ENCODE peak calls at places on chromosomes 16 and 17, in four cellular contexts. J is left lung, K is RWPE1, G is neural progenitor cell. P is an unnamed sample.

GRCh38 chr17:6474906-6475305 is 30.7 kb downstream of the PIMREG start:
- DNase-seq in J (no peak), K (peak), G (no peak), P (no peak)

GRCh38 chr17:72952641-72953313 is 139.7 kb downstream of the SLC39A11 start:
- DNase-seq in J (no peak), K (no peak), G (no peak), P (no peak)

GRCh38 chr16:78242231-78242630 is 142.8 kb downstream of the WWOX start:
- DNase-seq in K (no peak), J (no peak), G (no peak), P (no peak)

GRCh38 chr17:48586355-48586924 is 3.6 kb downstream of the HOXB3 start:
- DNase-seq in J (no peak), G (no peak), K (no peak), P (no peak)

GRCh38 chr16:54957403-54957802 is 26.7 kb downstream of the IRX5 start:
- DNase-seq in K (peak), G (peak), J (no peak), P (no peak)

GRCh38 chr17:36859701-36860100 is 77.6 kb upstream of the LHX1 start:
- DNase-seq in K (no peak), G (no peak), J (no peak), P (no peak)

GRCh38 chr16:55021595-55022475 is 91.2 kb downstream of the IRX5 start:
- DNase-seq in J (no peak), G (peak), K (peak), P (no peak)

GRCh38 chr16:4183258-4184037 is 58.4 kb downstream of the SRL start:
- DNase-seq in J (peak), G (peak), K (peak), P (peak)

GRCh38 chr16:89017956-89018604 is 41.1 kb upstream of the CBFA2T3 start:
- DNase-seq in J (no peak), G (no peak), K (no peak), P (no peak)

GRCh38 chr17:65550075-65550635 is 11.3 kb downstream of the AXIN2 start:
- DNase-seq in K (no peak), G (peak), J (no peak), P (no peak)

GRCh38 chr17:81490599-81490992 is 22.0 kb downstream of the ACTG1 start:
- DNase-seq in J (no peak), G (no peak), K (no peak), P (no peak)

GRCh38 chr16:83577201-83577600 is 230.6 kb upstream of the HSBP1 start:
- DNase-seq in G (no peak), J (no peak), K (no peak), P (no peak)

GRCh38 chr16:69419956-69420355 is 4.5 kb upstream of the CYB5B start:
- DNase-seq in J (no peak), K (no peak), G (no peak), P (no peak)

GRCh38 chr16:57172891-57173290 is 12.9 kb downstream of the PSME3IP1 start:
- DNase-seq in K (no peak), G (no peak), J (no peak), P (no peak)

GRCh38 chr17:82313195-82314011 is 4.0 kb downstream of the CD7 start:
- DNase-seq in K (no peak), G (no peak), J (no peak), P (no peak)

GRCh38 chr16:67277294-67277998 is 1.9 kb upstream of the PLEKHG4 start:
- DNase-seq in J (peak), G (no peak), K (peak), P (no peak)

GRCh38 chr16:50196736-50197135 is 43.6 kb downstream of the TENT4B start:
- DNase-seq in G (no peak), J (no peak), K (no peak), P (no peak)

GRCh38 chr17:66900126-66901010 is 64.1 kb upstream of the CACNG4 start:
- DNase-seq in G (no peak), K (peak), J (no peak), P (no peak)

GRCh38 chr17:40303706-40304450 is 5.1 kb upstream of the RARA start:
- DNase-seq in K (no peak), G (no peak), J (no peak), P (no peak)

GRCh38 chr17:40071720-40072480 is 9.1 kb downstream of the THRA start:
- DNase-seq in K (no peak), G (no peak), J (peak), P (no peak)

GRCh38 chr17:19724501-19725420 is 8.4 kb upstream of the SLC47A2 start:
- DNase-seq in K (peak), J (peak), G (no peak), P (peak)

GRCh38 chr16:80682435-80683070 is 121.8 kb downstream of the CDYL2 start:
- DNase-seq in G (no peak), J (no peak), K (no peak), P (no peak)

GRCh38 chr16:50469121-50469743 is 79.0 kb upstream of the NKD1 start:
- DNase-seq in K (no peak), G (no peak), J (no peak), P (no peak)

GRCh38 chr17:41067281-41067680 is 1.6 kb upstream of the KRTAP2-4 start:
- DNase-seq in K (no peak), G (no peak), J (no peak), P (no peak)

GRCh38 chr17:80910043-80910442 is 81.6 kb upstream of the CHMP6 start:
- DNase-seq in G (no peak), K (no peak), J (peak), P (no peak)

GRCh38 chr16:19831678-19832077 is 53.0 kb downstream of the GPRC5B start:
- DNase-seq in J (no peak), G (no peak), K (peak), P (no peak)

GRCh38 chr17:45149669-45150603 is 1.7 kb downstream of the HEXIM1 start:
- DNase-seq in J (peak), K (no peak), G (peak), P (no peak)

GRCh38 chr16:66539628-66540469 is 10.1 kb downstream of the TK2 start:
- DNase-seq in K (no peak), G (no peak), J (no peak), P (no peak)

GRCh38 chr16:69621225-69621624 is 55.5 kb downstream of the NFAT5 start:
- DNase-seq in J (no peak), G (no peak), K (no peak), P (no peak)

GRCh38 chr16:9199751-9200150 is 108.3 kb downstream of the HAPSTR1 start:
- DNase-seq in K (no peak), G (no peak), J (no peak), P (no peak)

GRCh38 chr16:11240636-11241473 is 15.1 kb downstream of the SOCS1 start:
- DNase-seq in G (no peak), J (no peak), K (no peak), P (no peak)

GRCh38 chr17:82536220-82537201 is 17.0 kb downstream of the FOXK2 start:
- DNase-seq in G (no peak), J (peak), K (no peak), P (no peak)

GRCh38 chr16:23257682-23258081 is 44.4 kb upstream of the SCNN1B start:
- DNase-seq in K (peak), J (no peak), G (no peak), P (no peak)

GRCh38 chr16:1668612-1669319 is 9.3 kb upstream of the JPT2 start:
- DNase-seq in J (no peak), G (no peak), K (no peak), P (no peak)
- TF ChIP-seq CTCF in J (no peak), G (no peak), K (no peak), P (no peak)

GRCh38 chr17:50603340-50603739 is 31.3 kb upstream of the ABCC3 start:
- DNase-seq in J (no peak), K (no peak), G (peak), P (no peak)
- TF ChIP-seq CTCF in J (no peak), K (no peak), G (peak), P (no peak)

DNA sequence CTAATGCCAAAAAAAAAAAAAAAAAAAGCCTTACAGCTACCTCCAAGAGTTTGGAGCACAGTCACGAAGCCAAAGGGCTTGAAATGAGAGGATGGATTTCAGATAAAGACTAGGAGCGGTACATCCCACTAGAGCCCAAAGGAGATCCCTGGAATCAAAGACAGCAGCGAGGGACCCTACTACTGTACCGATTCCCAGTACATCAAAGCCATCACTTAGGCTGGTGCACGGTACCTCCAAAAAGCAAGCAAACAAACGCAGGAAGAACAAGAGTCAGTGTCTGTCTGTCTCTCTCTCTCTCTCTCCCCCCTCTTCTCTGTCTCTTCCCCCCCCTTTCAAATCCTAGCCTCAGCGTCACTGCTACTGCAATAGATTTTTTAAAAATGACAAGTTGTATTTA is 12.3 kb upstream of the ZFHX3 start:
- DNase-seq in G (no peak), J (no peak), K (no peak), P (no peak)
- TF ChIP-seq CTCF in G (no peak), J (no peak), K (no peak), P (no peak)

DNA sequence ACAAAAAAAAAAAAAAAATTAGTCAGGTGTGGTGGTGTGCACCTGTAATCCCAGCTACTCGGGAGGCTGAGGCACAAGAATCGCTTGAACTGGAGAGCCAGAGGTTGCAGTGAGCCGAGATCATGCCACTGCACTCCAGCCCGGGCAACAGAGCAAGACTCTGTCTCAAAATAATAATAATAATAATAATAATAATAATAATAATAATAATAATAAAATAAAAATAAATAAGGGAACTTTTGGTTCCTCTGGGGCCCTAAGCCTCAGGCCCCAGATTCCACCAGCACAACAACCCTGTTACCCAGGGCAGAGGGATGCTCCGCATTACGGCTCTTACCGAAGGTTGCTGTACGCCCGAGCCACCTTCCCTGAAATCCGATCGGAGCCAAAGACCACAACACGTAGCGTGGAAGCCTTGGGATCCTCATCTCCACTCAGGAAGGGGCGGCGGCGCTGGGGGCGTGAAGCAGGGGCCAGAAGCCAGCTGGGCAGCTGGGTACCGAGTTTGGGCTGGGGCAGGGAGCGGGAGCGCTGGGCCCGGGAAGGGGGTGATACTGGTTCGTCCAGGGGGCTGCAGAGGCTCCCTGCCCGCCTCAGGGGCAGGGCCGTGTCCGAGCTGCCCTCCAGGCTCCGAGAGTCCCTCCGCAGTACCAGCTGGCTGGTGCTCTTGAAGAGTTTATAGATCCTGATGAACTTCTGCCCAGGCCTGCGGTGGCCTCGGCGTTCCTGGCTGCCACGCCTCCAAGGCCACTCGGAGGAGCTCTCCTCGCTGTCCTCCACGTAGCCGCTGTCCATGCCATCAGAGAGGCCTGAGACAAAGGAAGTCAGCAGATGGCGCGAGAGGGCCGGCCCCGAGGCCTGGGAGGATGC is 20.6 kb upstream of the PIK3R6 start:
- DNase-seq in J (no peak), G (peak), K (no peak), P (no peak)
- TF ChIP-seq CTCF in J (no peak), G (peak), K (no peak), P (no peak)